ENCODE peak calls at places on chromosomes 7 and 10, in four cellular contexts. R is H1, B is HepG2, U is GM12878. N is an unnamed sample. For H3K36me3, the result is how much of the 10 kb centered on the place peaks cover.

GRCh38 chr10:110498982-110499795 is 1.5 kb downstream of the DUSP5 start:
- DNase-seq in R (peak), B (peak), U (peak), N (no peak)

GRCh38 chr10:122706467-122706866 is 6.8 kb upstream of the C10orf120 start:
- DNase-seq in U (no peak), R (no peak), B (no peak), N (no peak)

GRCh38 chr10:97444212-97444611 is 1.6 kb downstream of the EXOSC1 start:
- DNase-seq in R (no peak), B (no peak), U (no peak), N (no peak)

GRCh38 chr10:110850990-110851389 is 20.7 kb upstream of the PDCD4 start:
- DNase-seq in B (no peak), U (no peak), R (no peak), N (no peak)

GRCh38 chr10:14547826-14548225 is 217.1 kb upstream of the FRMD4A start:
- DNase-seq in B (no peak), U (no peak), R (no peak), N (no peak)

GRCh38 chr10:32795598-32796183 is 162.3 kb downstream of the ITGB1 start:
- DNase-seq in B (peak), U (peak), R (no peak), N (peak)

GRCh38 chr10:12531305-12531738 is 182.0 kb downstream of the CAMK1D start:
- DNase-seq in B (no peak), U (no peak), R (no peak), N (no peak)

GRCh38 chr7:114297121-114297520 is 117.5 kb upstream of the FOXP2 start:
- DNase-seq in B (no peak), R (no peak), U (no peak), N (no peak)

GRCh38 chr7:47180268-47180826 is 401.6 kb downstream of the TNS3 start:
- DNase-seq in U (no peak), R (no peak), B (peak), N (peak)

GRCh38 chr10:69898524-69898923 is 96.8 kb downstream of the COL13A1 start:
- DNase-seq in R (no peak), B (no peak), U (no peak), N (no peak)

GRCh38 chr10:13990918-13991317 is 339.8 kb downstream of the FRMD4A start:
- DNase-seq in B (no peak), R (no peak), U (no peak), N (no peak)

DNA sequence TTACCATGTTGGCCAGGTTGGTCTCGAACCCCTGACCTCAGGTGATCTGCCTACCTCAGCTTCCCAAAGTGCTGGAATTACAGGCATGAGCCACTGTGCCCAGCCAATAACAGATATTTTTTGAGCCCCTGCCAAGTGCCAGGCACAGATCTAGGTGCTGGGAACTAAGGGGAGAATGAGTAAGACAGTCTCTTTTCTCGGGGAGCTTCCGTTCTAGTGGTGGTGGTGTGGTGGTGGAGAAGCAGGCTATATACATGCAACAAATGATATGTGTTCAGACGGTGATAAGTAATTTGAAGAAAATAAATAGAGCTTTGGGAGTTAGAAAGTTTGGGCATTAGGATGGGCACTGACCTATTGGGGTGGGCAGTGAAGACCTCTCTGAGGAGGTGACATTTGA is 76.7 kb upstream of the VKORC1L1 start:
- DNase-seq in R (no peak), B (no peak), U (no peak), N (no peak)
- TF ChIP-seq SUZ12 in R (no peak), B (no peak), U (no peak), N (no peak)

DNA sequence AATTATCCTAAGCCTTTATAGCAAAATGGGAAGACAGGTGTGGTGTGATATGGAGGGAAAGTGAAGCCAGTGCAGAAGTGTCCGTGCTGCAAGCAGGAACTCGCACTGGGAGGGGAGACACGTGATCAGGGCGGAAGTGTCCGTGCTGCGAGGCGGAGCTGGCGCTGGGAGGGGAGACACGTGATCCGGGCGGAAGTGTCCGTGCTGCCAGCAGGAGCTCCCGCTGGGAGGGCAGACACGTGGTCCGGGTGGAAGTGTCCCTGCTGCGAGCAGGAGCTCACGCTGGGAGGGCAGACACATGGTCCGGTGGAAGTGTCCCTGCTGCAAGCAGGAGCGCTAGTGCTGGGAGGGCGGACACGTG is 40.5 kb upstream of the PRKAR1B start:
- DNase-seq in U (no peak), R (no peak), B (no peak), N (no peak)
- H3K36me3 ChIP-seq in U (under half), R (under half), B (under half), N (half or more)

GRCh38 chr10:81021428-81022129 is 483.9 kb downstream of the SH2D4B start:
- DNase-seq in R (no peak), U (no peak), B (no peak), N (no peak)

GRCh38 chr10:81013771-81014170 is 476.1 kb downstream of the SH2D4B start:
- DNase-seq in R (no peak), U (no peak), B (no peak), N (no peak)

DNA sequence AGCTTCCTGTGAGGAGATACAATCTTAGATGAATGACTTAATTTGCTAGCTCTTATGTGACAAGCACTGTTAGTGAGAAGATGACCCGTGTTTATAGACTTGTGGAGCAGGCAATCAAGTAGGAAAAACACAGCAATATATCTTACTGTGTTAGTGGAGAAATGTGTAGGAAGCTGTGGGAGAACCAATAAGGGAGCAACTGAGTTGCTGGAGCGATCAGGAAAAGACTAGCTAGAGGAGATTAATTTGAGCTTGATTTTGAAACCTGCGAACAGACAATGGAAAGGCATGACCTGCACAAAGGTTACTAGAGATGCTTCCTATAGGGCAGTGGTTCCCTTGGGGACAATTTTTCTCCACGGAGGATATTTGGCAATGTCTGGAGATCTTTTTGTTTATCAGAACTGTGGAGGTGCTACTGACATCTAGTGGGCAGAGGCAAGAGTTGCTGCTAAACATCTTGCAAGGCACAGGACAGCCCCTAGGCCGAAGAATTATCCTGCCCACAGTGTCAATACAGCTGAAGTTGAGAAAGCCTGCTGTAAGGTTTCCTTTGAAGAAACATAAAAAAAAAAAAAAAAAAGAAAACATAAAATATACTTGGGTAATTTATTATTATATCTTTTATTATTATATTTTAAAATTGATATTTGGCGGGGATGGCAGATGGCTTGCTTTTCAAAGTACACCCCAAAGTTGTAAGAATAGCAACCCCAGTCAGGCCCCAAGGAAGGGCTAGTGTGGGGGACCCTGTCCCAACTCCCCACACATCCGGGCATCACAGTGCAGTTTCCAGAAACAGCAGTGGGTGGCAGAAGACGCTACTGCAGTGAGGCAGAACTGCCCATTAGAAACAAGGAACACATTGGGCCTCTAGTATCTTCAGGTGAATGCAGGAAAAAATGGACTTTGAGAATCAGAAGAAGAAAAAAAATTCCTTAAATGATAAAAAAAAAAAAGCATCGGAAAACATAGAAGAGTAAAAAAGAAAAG is 481.5 kb downstream of the SH2D4B start:
- DNase-seq in B (peak), R (peak), U (no peak), N (peak)
- TF ChIP-seq SUZ12 in B (no peak), R (no peak), U (no peak), N (no peak)

DNA sequence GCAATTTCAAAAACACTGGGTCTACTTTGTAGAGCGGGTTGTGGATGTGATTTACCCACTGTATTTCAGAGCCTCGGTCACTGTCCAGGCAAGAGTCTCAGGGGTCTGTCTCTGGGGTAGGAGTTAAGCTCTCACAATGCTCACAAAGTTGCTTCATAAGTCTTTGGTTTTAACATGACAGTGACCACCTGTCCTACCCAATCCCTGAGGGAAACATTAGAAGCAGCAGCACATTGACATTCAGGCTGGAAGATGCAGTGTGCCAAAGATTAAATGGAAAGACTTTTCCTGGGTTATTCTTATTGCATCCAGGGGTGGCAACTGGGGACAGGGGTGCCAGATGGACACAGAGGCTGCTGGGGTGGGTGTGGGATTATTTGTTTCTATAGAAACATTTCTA is 330.0 kb downstream of the RNLS start:
- DNase-seq in R (no peak), U (no peak), B (no peak), N (no peak)
- H3K36me3 ChIP-seq in R (under half), U (under half), B (under half), N (under half)

GRCh38 chr7:50792342-50793114 is 9.8 kb upstream of the GRB10 start:
- DNase-seq in U (no peak), B (no peak), R (no peak), N (no peak)
- TF ChIP-seq SUZ12 in U (no peak), B (no peak), R (no peak), N (no peak)

GRCh38 chr10:133368153-133368552 is 5.0 kb downstream of the ECHS1 start:
- DNase-seq in R (no peak), U (no peak), B (no peak), N (no peak)
- H3K36me3 ChIP-seq in R (under half), U (under half), B (half or more), N (half or more)

DNA sequence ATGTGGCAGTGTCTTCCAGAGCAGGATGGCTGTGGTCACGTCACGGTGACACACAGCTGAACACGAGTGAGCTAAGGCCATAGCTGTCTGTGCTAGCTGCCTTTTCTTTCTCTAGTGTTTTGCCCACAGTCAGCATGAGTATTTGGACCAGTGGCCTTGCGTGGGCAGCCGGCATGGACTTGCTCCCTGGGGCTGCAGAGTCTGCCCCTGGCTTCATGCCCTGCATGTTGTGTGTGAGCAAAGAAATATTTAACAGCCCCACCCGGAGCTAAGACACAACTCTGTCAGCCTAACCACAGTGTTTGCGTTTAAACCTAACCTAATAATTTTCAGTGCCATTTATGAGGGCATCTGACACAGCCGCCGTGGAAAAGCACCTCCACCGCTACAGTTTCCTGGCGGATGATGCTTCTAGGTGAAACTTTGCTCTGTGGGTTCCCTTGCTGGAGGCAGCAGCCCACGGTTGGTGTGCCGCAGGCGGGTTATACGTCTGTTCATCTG is 14.6 kb downstream of the CHST12 start:
- DNase-seq in B (no peak), R (no peak), U (no peak), N (no peak)
- TF ChIP-seq SUZ12 in B (no peak), R (no peak), U (no peak), N (no peak)

GRCh38 chr10:71357792-71358265 is 38.8 kb downstream of the SLC29A3 start:
- DNase-seq in U (no peak), B (no peak), R (no peak), N (no peak)
- H3K36me3 ChIP-seq in U (under half), B (half or more), R (under half), N (under half)

GRCh38 chr10:86033581-86033980 is 333.0 kb downstream of the GRID1 start:
- DNase-seq in B (no peak), R (no peak), U (no peak), N (no peak)

GRCh38 chr10:86034710-86035109 is 331.9 kb downstream of the GRID1 start:
- DNase-seq in U (no peak), R (no peak), B (no peak), N (no peak)

GRCh38 chr10:86025509-86025908 is 341.1 kb downstream of the GRID1 start:
- DNase-seq in R (no peak), U (no peak), B (no peak), N (no peak)

GRCh38 chr10:86027346-86027745 is 339.2 kb downstream of the GRID1 start:
- DNase-seq in B (no peak), U (no peak), R (no peak), N (no peak)

GRCh38 chr10:86030312-86030711 is 336.3 kb downstream of the GRID1 start:
- DNase-seq in R (no peak), U (no peak), B (no peak), N (no peak)
- TF ChIP-seq SUZ12 in R (no peak), U (no peak), B (no peak), N (no peak)

N was measured in NT2/D1.